ENCODE peak calls at places on chromosomes 5 and 9, in four cellular contexts. E is ovary, P is EL, F is stomach. M is an unnamed sample.

GRCh38 chr9:28378236-28378635 is 805.0 kb upstream of the C9orf72 start:
- DNase-seq in E (no peak), P (no peak), F (no peak), M (no peak)

GRCh38 chr5:65919773-65920172 is 6.6 kb upstream of the ERBIN start:
- DNase-seq in E (no peak), P (no peak), F (no peak), M (no peak)

GRCh38 chr9:92029553-92029952 is 79.5 kb upstream of the ROR2 start:
- DNase-seq in E (no peak), P (no peak), F (no peak), M (no peak)

GRCh38 chr5:141757402-141757801 is 75.4 kb upstream of the ARAP3 start:
- DNase-seq in E (no peak), P (peak), F (peak), M (peak)

GRCh38 chr5:100777680-100778281 is 125.3 kb downstream of the ST8SIA4 start:
- DNase-seq in E (no peak), P (peak), F (no peak), M (peak)

GRCh38 chr9:120937127-120937526 is 10.5 kb upstream of the TRAF1 start:
- DNase-seq in E (peak), P (no peak), F (no peak), M (no peak)

GRCh38 chr5:142319105-142319504 is 5.7 kb downstream of the SPRY4 start:
- DNase-seq in E (no peak), P (peak), F (no peak), M (no peak)

GRCh38 chr9:99590879-99591278 is 230.8 kb upstream of the NR4A3 start:
- DNase-seq in E (no peak), P (no peak), F (no peak), M (no peak)

GRCh38 chr9:36870960-36871359 is 163.1 kb downstream of the PAX5 start:
- DNase-seq in E (no peak), P (no peak), F (peak), M (no peak)

GRCh38 chr5:27996665-27997064 is 958.3 kb upstream of the CDH9 start:
- DNase-seq in E (no peak), P (no peak), F (no peak), M (no peak)

GRCh38 chr5:38433160-38433861 is 123.1 kb downstream of the LIFR start:
- DNase-seq in E (peak), P (peak), F (no peak), M (no peak)

GRCh38 chr5:23007226-23007625 is 154.1 kb upstream of the CDH12 start:
- DNase-seq in E (no peak), P (no peak), F (no peak), M (no peak)

GRCh38 chr9:124553738-124554137 is 46.5 kb upstream of the NR5A1 start:
- DNase-seq in E (no peak), P (peak), F (no peak), M (peak)

GRCh38 chr5:39801306-39801705 is 376.5 kb upstream of the DAB2 start:
- DNase-seq in E (no peak), P (no peak), F (no peak), M (no peak)

GRCh38 chr5:123512631-123513461 is 869 bp downstream of the CSNK1G3 start:
- DNase-seq in E (peak), P (peak), F (peak), M (peak)

GRCh38 chr9:83472764-83473163 is 65.4 kb downstream of the FRMD3 start:
- DNase-seq in E (no peak), P (no peak), F (no peak), M (no peak)

GRCh38 chr5:53133020-53133419 is 23.5 kb upstream of the MOCS2 start:
- DNase-seq in E (no peak), P (no peak), F (no peak), M (no peak)

GRCh38 chr5:120767171-120767820 is 303.2 kb downstream of the PRR16 start:
- DNase-seq in E (no peak), P (peak), F (no peak), M (no peak)

GRCh38 chr9:72151099-72151498 is 1.9 kb downstream of the GDA start:
- DNase-seq in E (no peak), P (no peak), F (no peak), M (no peak)

GRCh38 chr9:130681769-130682489 is 11.7 kb upstream of the EXOSC2 start:
- DNase-seq in E (peak), P (peak), F (no peak), M (peak)

GRCh38 chr5:116361171-116361967 is 213.3 kb downstream of the SEMA6A start:
- DNase-seq in E (peak), P (no peak), F (peak), M (no peak)

GRCh38 chr9:33719581-33720374 is 75.6 kb upstream of the PRSS3 start:
- DNase-seq in E (no peak), P (peak), F (peak), M (peak)

GRCh38 chr9:93549636-93550035 is 26.7 kb upstream of the PHF2 start:
- DNase-seq in E (no peak), P (no peak), F (no peak), M (no peak)

GRCh38 chr5:13957032-13957645 is 12.7 kb upstream of the DNAH5 start:
- DNase-seq in E (no peak), P (peak), F (no peak), M (peak)

GRCh38 chr5:58241383-58241782 is 218.5 kb downstream of the PLK2 start:
- DNase-seq in E (no peak), P (peak), F (no peak), M (peak)

GRCh38 chr9:114291886-114292590 is 30.9 kb upstream of the ORM1 start:
- DNase-seq in E (peak), P (no peak), F (no peak), M (no peak)

GRCh38 chr5:169728-170094 is 21.6 kb upstream of the LRRC14B start:
- DNase-seq in E (no peak), P (no peak), F (no peak), M (no peak)

GRCh38 chr5:141478321-141478945 is 2.7 kb downstream of the PCDHGC3 start:
- DNase-seq in E (peak), P (peak), F (peak), M (no peak)